ENCODE peak calls at places on chromosomes 12 and 14, in ten cellular contexts. One of them, this sample, is unnamed.

GRCh38 chr12:121697093-121697698 is 15.4 kb upstream of the TMEM120B start:
- DNase-seq in AG09309: no peak
- DNase-seq in pancreas: no peak
- DNase-seq in GM12864: no peak
- DNase-seq in heart left ventricle: no peak
- DNase-seq in NB4: peak
- DNase-seq in uterus: no peak
- DNase-seq in CD8-positive, alpha-beta T cell: peak
- DNase-seq in left ventricle myocardium inferior: no peak
- DNase-seq in astrocyte: no peak
- DNase-seq in this sample: peak

GRCh38 chr14:23910081-23910875 is 43.3 kb upstream of the DHRS4 start:
- DNase-seq in AG09309: peak
- DNase-seq in pancreas: peak
- DNase-seq in GM12864: no peak
- DNase-seq in heart left ventricle: no peak
- DNase-seq in NB4: peak
- DNase-seq in uterus: no peak
- DNase-seq in CD8-positive, alpha-beta T cell: no peak
- DNase-seq in left ventricle myocardium inferior: no peak
- DNase-seq in astrocyte: peak
- DNase-seq in this sample: peak

GRCh38 chr12:121829250-121829918 is 25.6 kb downstream of the SETD1B start:
- DNase-seq in AG09309: no peak
- DNase-seq in pancreas: no peak
- DNase-seq in GM12864: no peak
- DNase-seq in heart left ventricle: no peak
- DNase-seq in NB4: no peak
- DNase-seq in uterus: no peak
- DNase-seq in CD8-positive, alpha-beta T cell: no peak
- DNase-seq in left ventricle myocardium inferior: no peak
- DNase-seq in astrocyte: no peak
- DNase-seq in this sample: no peak

GRCh38 chr14:67004521-67004920 is 184.7 kb upstream of the GARIN2 start:
- DNase-seq in AG09309: no peak
- DNase-seq in pancreas: no peak
- DNase-seq in GM12864: no peak
- DNase-seq in heart left ventricle: no peak
- DNase-seq in NB4: no peak
- DNase-seq in uterus: no peak
- DNase-seq in CD8-positive, alpha-beta T cell: no peak
- DNase-seq in left ventricle myocardium inferior: no peak
- DNase-seq in astrocyte: peak
- DNase-seq in this sample: no peak

GRCh38 chr12:80690090-80690489 is 17.3 kb upstream of the MYF6 start:
- DNase-seq in AG09309: no peak
- DNase-seq in pancreas: no peak
- DNase-seq in GM12864: no peak
- DNase-seq in heart left ventricle: no peak
- DNase-seq in NB4: no peak
- DNase-seq in uterus: no peak
- DNase-seq in CD8-positive, alpha-beta T cell: no peak
- DNase-seq in left ventricle myocardium inferior: no peak
- DNase-seq in astrocyte: no peak
- DNase-seq in this sample: no peak

GRCh38 chr12:70660620-70661219 is 23.5 kb upstream of the PTPRB start:
- DNase-seq in AG09309: peak
- DNase-seq in pancreas: no peak
- DNase-seq in GM12864: no peak
- DNase-seq in heart left ventricle: peak
- DNase-seq in NB4: no peak
- DNase-seq in uterus: no peak
- DNase-seq in CD8-positive, alpha-beta T cell: peak
- DNase-seq in left ventricle myocardium inferior: peak
- DNase-seq in astrocyte: peak
- DNase-seq in this sample: peak

GRCh38 chr12:64883264-64884163 is 59.1 kb downstream of the TBC1D30 start:
- DNase-seq in AG09309: no peak
- DNase-seq in pancreas: no peak
- DNase-seq in GM12864: no peak
- DNase-seq in heart left ventricle: no peak
- DNase-seq in NB4: no peak
- DNase-seq in uterus: no peak
- DNase-seq in CD8-positive, alpha-beta T cell: no peak
- DNase-seq in left ventricle myocardium inferior: no peak
- DNase-seq in astrocyte: no peak
- DNase-seq in this sample: no peak

GRCh38 chr14:55927059-55927458 is 191.2 kb upstream of the PELI2 start:
- DNase-seq in AG09309: no peak
- DNase-seq in pancreas: no peak
- DNase-seq in GM12864: no peak
- DNase-seq in heart left ventricle: no peak
- DNase-seq in NB4: no peak
- DNase-seq in uterus: no peak
- DNase-seq in CD8-positive, alpha-beta T cell: no peak
- DNase-seq in left ventricle myocardium inferior: no peak
- DNase-seq in astrocyte: no peak
- DNase-seq in this sample: no peak

GRCh38 chr14:76326918-76327689 is 48.8 kb upstream of the ESRRB start:
- DNase-seq in AG09309: no peak
- DNase-seq in pancreas: no peak
- DNase-seq in GM12864: no peak
- DNase-seq in heart left ventricle: no peak
- DNase-seq in NB4: peak
- DNase-seq in uterus: no peak
- DNase-seq in CD8-positive, alpha-beta T cell: no peak
- DNase-seq in left ventricle myocardium inferior: no peak
- DNase-seq in astrocyte: no peak
- DNase-seq in this sample: no peak

GRCh38 chr14:28773917-28774691 is 7.5 kb downstream of the FOXG1 start:
- DNase-seq in AG09309: peak
- DNase-seq in pancreas: no peak
- DNase-seq in GM12864: no peak
- DNase-seq in heart left ventricle: no peak
- DNase-seq in NB4: no peak
- DNase-seq in uterus: no peak
- DNase-seq in CD8-positive, alpha-beta T cell: no peak
- DNase-seq in left ventricle myocardium inferior: no peak
- DNase-seq in astrocyte: peak
- DNase-seq in this sample: peak

GRCh38 chr14:54866588-54866987 is 36.0 kb downstream of the GCH1 start:
- DNase-seq in AG09309: no peak
- DNase-seq in pancreas: no peak
- DNase-seq in GM12864: no peak
- DNase-seq in heart left ventricle: no peak
- DNase-seq in NB4: peak
- DNase-seq in uterus: no peak
- DNase-seq in CD8-positive, alpha-beta T cell: no peak
- DNase-seq in left ventricle myocardium inferior: no peak
- DNase-seq in astrocyte: no peak
- DNase-seq in this sample: no peak

GRCh38 chr12:93060666-93061413 is 131.7 kb upstream of the EEA1 start:
- DNase-seq in AG09309: no peak
- DNase-seq in pancreas: no peak
- DNase-seq in GM12864: no peak
- DNase-seq in heart left ventricle: peak
- DNase-seq in NB4: no peak
- DNase-seq in uterus: peak
- DNase-seq in CD8-positive, alpha-beta T cell: no peak
- DNase-seq in left ventricle myocardium inferior: no peak
- DNase-seq in astrocyte: peak
- DNase-seq in this sample: peak

GRCh38 chr12:152440-152839 is 61.5 kb downstream of the SLC6A12 start:
- DNase-seq in AG09309: no peak
- DNase-seq in pancreas: no peak
- DNase-seq in GM12864: no peak
- DNase-seq in heart left ventricle: no peak
- DNase-seq in NB4: peak
- DNase-seq in uterus: no peak
- DNase-seq in CD8-positive, alpha-beta T cell: no peak
- DNase-seq in left ventricle myocardium inferior: no peak
- DNase-seq in astrocyte: no peak
- DNase-seq in this sample: peak

GRCh38 chr14:72513994-72514659 is 379.8 kb downstream of the DPF3 start:
- DNase-seq in AG09309: peak
- DNase-seq in pancreas: no peak
- DNase-seq in GM12864: no peak
- DNase-seq in heart left ventricle: no peak
- DNase-seq in NB4: peak
- DNase-seq in uterus: no peak
- DNase-seq in CD8-positive, alpha-beta T cell: no peak
- DNase-seq in left ventricle myocardium inferior: no peak
- DNase-seq in astrocyte: peak
- DNase-seq in this sample: peak

GRCh38 chr14:36619131-36619530 is 36.7 kb upstream of the NKX2-8 start:
- DNase-seq in AG09309: no peak
- DNase-seq in pancreas: no peak
- DNase-seq in GM12864: no peak
- DNase-seq in heart left ventricle: no peak
- DNase-seq in NB4: peak
- DNase-seq in uterus: no peak
- DNase-seq in CD8-positive, alpha-beta T cell: no peak
- DNase-seq in left ventricle myocardium inferior: no peak
- DNase-seq in astrocyte: no peak
- DNase-seq in this sample: no peak
- TF ChIP-seq CTCF in AG09309: no peak
- TF ChIP-seq CTCF in pancreas: no peak
- TF ChIP-seq CTCF in GM12864: no peak
- TF ChIP-seq CTCF in heart left ventricle: no peak
- TF ChIP-seq CTCF in NB4: no peak
- TF ChIP-seq CTCF in uterus: no peak
- TF ChIP-seq CTCF in CD8-positive, alpha-beta T cell: no peak
- TF ChIP-seq CTCF in left ventricle myocardium inferior: no peak
- TF ChIP-seq CTCF in astrocyte: no peak
- TF ChIP-seq CTCF in this sample: no peak

GRCh38 chr12:128205145-128205544 is 61.8 kb upstream of the TMEM132C start:
- DNase-seq in AG09309: no peak
- DNase-seq in pancreas: no peak
- DNase-seq in GM12864: no peak
- DNase-seq in heart left ventricle: no peak
- DNase-seq in NB4: no peak
- DNase-seq in uterus: no peak
- DNase-seq in CD8-positive, alpha-beta T cell: no peak
- DNase-seq in left ventricle myocardium inferior: no peak
- DNase-seq in astrocyte: no peak
- DNase-seq in this sample: no peak
- H3K4me3 ChIP-seq in AG09309: no peak
- H3K4me3 ChIP-seq in pancreas: no peak
- H3K4me3 ChIP-seq in GM12864: no peak
- H3K4me3 ChIP-seq in heart left ventricle: no peak
- H3K4me3 ChIP-seq in NB4: no peak
- H3K4me3 ChIP-seq in uterus: no peak
- H3K4me3 ChIP-seq in CD8-positive, alpha-beta T cell: no peak
- H3K4me3 ChIP-seq in left ventricle myocardium inferior: no peak
- H3K4me3 ChIP-seq in astrocyte: no peak
- H3K4me3 ChIP-seq in this sample: no peak

GRCh38 chr12:7327913-7328312 is 24.0 kb downstream of the ACSM4 start:
- DNase-seq in AG09309: no peak
- DNase-seq in pancreas: no peak
- DNase-seq in GM12864: no peak
- DNase-seq in heart left ventricle: no peak
- DNase-seq in NB4: no peak
- DNase-seq in uterus: no peak
- DNase-seq in CD8-positive, alpha-beta T cell: no peak
- DNase-seq in left ventricle myocardium inferior: no peak
- DNase-seq in astrocyte: no peak
- DNase-seq in this sample: no peak
- TF ChIP-seq CTCF in AG09309: peak
- TF ChIP-seq CTCF in pancreas: no peak
- TF ChIP-seq CTCF in GM12864: no peak
- TF ChIP-seq CTCF in heart left ventricle: no peak
- TF ChIP-seq CTCF in NB4: no peak
- TF ChIP-seq CTCF in uterus: no peak
- TF ChIP-seq CTCF in CD8-positive, alpha-beta T cell: no peak
- TF ChIP-seq CTCF in left ventricle myocardium inferior: no peak
- TF ChIP-seq CTCF in astrocyte: no peak
- TF ChIP-seq CTCF in this sample: no peak

GRCh38 chr12:1918081-1918874 is at the start of gene CACNA2D4:
- DNase-seq in AG09309: no peak
- DNase-seq in pancreas: peak
- DNase-seq in GM12864: no peak
- DNase-seq in heart left ventricle: no peak
- DNase-seq in NB4: peak
- DNase-seq in uterus: no peak
- DNase-seq in CD8-positive, alpha-beta T cell: peak
- DNase-seq in left ventricle myocardium inferior: no peak
- DNase-seq in astrocyte: no peak
- DNase-seq in this sample: no peak

GRCh38 chr12:1918875-1919236 is 404 bp upstream of the CACNA2D4 start:
- DNase-seq in AG09309: no peak
- DNase-seq in pancreas: peak
- DNase-seq in GM12864: no peak
- DNase-seq in heart left ventricle: no peak
- DNase-seq in NB4: no peak
- DNase-seq in uterus: no peak
- DNase-seq in CD8-positive, alpha-beta T cell: peak
- DNase-seq in left ventricle myocardium inferior: no peak
- DNase-seq in astrocyte: no peak
- DNase-seq in this sample: no peak

GRCh38 chr12:1919763-1920162 is 1.3 kb upstream of the CACNA2D4 start:
- DNase-seq in AG09309: no peak
- DNase-seq in pancreas: no peak
- DNase-seq in GM12864: no peak
- DNase-seq in heart left ventricle: no peak
- DNase-seq in NB4: peak
- DNase-seq in uterus: no peak
- DNase-seq in CD8-positive, alpha-beta T cell: no peak
- DNase-seq in left ventricle myocardium inferior: no peak
- DNase-seq in astrocyte: no peak
- DNase-seq in this sample: no peak

GRCh38 chr12:1920436-1920835 is 2.0 kb upstream of the CACNA2D4 start:
- DNase-seq in AG09309: no peak
- DNase-seq in pancreas: no peak
- DNase-seq in GM12864: no peak
- DNase-seq in heart left ventricle: no peak
- DNase-seq in NB4: peak
- DNase-seq in uterus: no peak
- DNase-seq in CD8-positive, alpha-beta T cell: no peak
- DNase-seq in left ventricle myocardium inferior: no peak
- DNase-seq in astrocyte: no peak
- DNase-seq in this sample: no peak

DNA sequence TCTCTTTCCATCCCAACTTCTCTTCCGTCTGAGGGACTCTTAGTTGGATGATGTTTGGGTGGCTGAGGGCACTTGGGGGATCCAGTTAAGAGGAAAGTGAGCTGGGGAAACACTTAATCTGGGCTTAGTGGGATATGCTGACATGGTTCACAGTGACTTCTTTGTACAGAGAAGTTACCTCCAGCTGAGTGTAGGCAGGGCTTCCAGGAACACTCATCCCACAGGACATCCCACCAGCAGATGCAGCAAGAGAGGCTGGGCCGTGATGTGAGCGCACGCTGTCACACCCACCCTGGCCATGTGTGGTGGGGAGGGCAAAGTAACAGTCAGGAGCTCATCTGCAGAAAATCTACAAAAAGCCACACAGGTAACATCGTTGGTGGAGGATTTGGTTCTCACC is 832 bp upstream of the CACNA2D4 start:
- DNase-seq in AG09309: no peak
- DNase-seq in pancreas: peak
- DNase-seq in GM12864: no peak
- DNase-seq in heart left ventricle: no peak
- DNase-seq in NB4: peak
- DNase-seq in uterus: no peak
- DNase-seq in CD8-positive, alpha-beta T cell: no peak
- DNase-seq in left ventricle myocardium inferior: no peak
- DNase-seq in astrocyte: no peak
- DNase-seq in this sample: no peak
- H3K4me3 ChIP-seq in AG09309: no peak
- H3K4me3 ChIP-seq in pancreas: no peak
- H3K4me3 ChIP-seq in GM12864: no peak
- H3K4me3 ChIP-seq in heart left ventricle: no peak
- H3K4me3 ChIP-seq in NB4: peak
- H3K4me3 ChIP-seq in uterus: no peak
- H3K4me3 ChIP-seq in CD8-positive, alpha-beta T cell: no peak
- H3K4me3 ChIP-seq in left ventricle myocardium inferior: no peak
- H3K4me3 ChIP-seq in astrocyte: no peak
- H3K4me3 ChIP-seq in this sample: no peak

This sample was measured in fibroblast of pulmonary artery.